ENCODE peak calls at places on chromosome 18, in seven cellular contexts. M is tibial artery, P is HCT116, K is dorsolateral prefrontal cortex, B is fibroblast of pulmonary artery, W is body of pancreas, F is nephron progenitor cell. S is an unnamed sample.

GRCh38 chr18:79791141-79791972 is 6.4 kb upstream of the KCNG2 start:
- DNase-seq in M (peak), P (no peak), K (no peak), B (peak), W (peak), F (no peak), S (no peak)

GRCh38 chr18:63321291-63321690 is 1.7 kb upstream of the BCL2 start:
- DNase-seq in M (no peak), P (no peak), K (no peak), B (no peak), W (no peak), F (no peak), S (no peak)

GRCh38 chr18:23963443-23964185 is 50.9 kb upstream of the TTC39C start:
- DNase-seq in M (no peak), P (no peak), K (no peak), B (no peak), W (no peak), F (peak), S (no peak)

GRCh38 chr18:21960189-21960588 is 209.2 kb upstream of the GATA6 start:
- DNase-seq in M (no peak), P (no peak), K (no peak), B (peak), W (no peak), F (no peak), S (no peak)

GRCh38 chr18:11025270-11025669 is 124.1 kb downstream of the PIEZO2 start:
- DNase-seq in M (no peak), P (no peak), K (no peak), B (no peak), W (no peak), F (no peak), S (no peak)

GRCh38 chr18:46411862-46412690 is 244.9 kb downstream of the LOXHD1 start:
- DNase-seq in M (no peak), P (no peak), K (peak), B (no peak), W (peak), F (no peak), S (no peak)

GRCh38 chr18:39806519-39806918 is 2148.5 kb upstream of the PIK3C3 start:
- DNase-seq in M (no peak), P (no peak), K (no peak), B (peak), W (no peak), F (no peak), S (no peak)

GRCh38 chr18:42174909-42175308 is 219.9 kb downstream of the PIK3C3 start:
- DNase-seq in M (no peak), P (no peak), K (no peak), B (peak), W (no peak), F (peak), S (no peak)

GRCh38 chr18:10374195-10374594 is 80.2 kb upstream of the APCDD1 start:
- DNase-seq in M (no peak), P (no peak), K (no peak), B (no peak), W (no peak), F (no peak), S (no peak)

GRCh38 chr18:31649449-31649848 is 34.9 kb downstream of the B4GALT6 start:
- DNase-seq in M (no peak), P (no peak), K (no peak), B (no peak), W (no peak), F (no peak), S (no peak)

GRCh38 chr18:5294618-5295230 is 802 bp downstream of the ZBTB14 start:
- DNase-seq in M (peak), P (no peak), K (peak), B (peak), W (peak), F (peak), S (peak)

GRCh38 chr18:21468514-21469164 is 131.9 kb downstream of the ESCO1 start:
- DNase-seq in M (no peak), P (no peak), K (no peak), B (no peak), W (no peak), F (no peak), S (no peak)

GRCh38 chr18:10842821-10843220 is 306.5 kb downstream of the PIEZO2 start:
- DNase-seq in M (no peak), P (no peak), K (no peak), B (peak), W (no peak), F (no peak), S (no peak)

GRCh38 chr18:22539045-22539444 is 121.3 kb upstream of the CTAGE1 start:
- DNase-seq in M (peak), P (no peak), K (no peak), B (no peak), W (peak), F (no peak), S (no peak)

GRCh38 chr18:35174093-35174731 is 66.6 kb upstream of the ZNF397 start:
- DNase-seq in M (no peak), P (no peak), K (no peak), B (no peak), W (no peak), F (no peak), S (no peak)

GRCh38 chr18:9855686-9856085 is 30.1 kb upstream of the TXNDC2 start:
- DNase-seq in M (no peak), P (no peak), K (no peak), B (no peak), W (no peak), F (no peak), S (no peak)

GRCh38 chr18:61946449-61946848 is 53.6 kb upstream of the RNF152 start:
- DNase-seq in M (no peak), P (no peak), K (no peak), B (no peak), W (no peak), F (no peak), S (no peak)

GRCh38 chr18:2540575-2540974 is 30.7 kb downstream of the METTL4 start:
- DNase-seq in M (no peak), P (no peak), K (no peak), B (no peak), W (no peak), F (peak), S (no peak)

GRCh38 chr18:46680784-46681695 is 24.0 kb upstream of the LOXHD1 start:
- DNase-seq in M (no peak), P (no peak), K (no peak), B (no peak), W (no peak), F (no peak), S (no peak)

GRCh38 chr18:42296723-42297122 is 341.7 kb downstream of the PIK3C3 start:
- DNase-seq in M (no peak), P (no peak), K (no peak), B (peak), W (no peak), F (no peak), S (no peak)

GRCh38 chr18:21550510-21550970 is 50.0 kb downstream of the ESCO1 start:
- DNase-seq in M (no peak), P (no peak), K (no peak), B (no peak), W (no peak), F (no peak), S (no peak)

GRCh38 chr18:50013363-50014138 is 181.4 kb downstream of the MYO5B start:
- DNase-seq in M (no peak), P (no peak), K (no peak), B (no peak), W (no peak), F (no peak), S (no peak)

GRCh38 chr18:61972389-61973264 is 79.8 kb upstream of the RNF152 start:
- DNase-seq in M (no peak), P (no peak), K (no peak), B (no peak), W (no peak), F (no peak), S (no peak)

GRCh38 chr18:29383311-29384273 is 1206.7 kb upstream of the CDH2 start:
- DNase-seq in M (no peak), P (no peak), K (no peak), B (no peak), W (no peak), F (no peak), S (no peak)

GRCh38 chr18:36309436-36310391 is 12.2 kb downstream of the FHOD3 start:
- DNase-seq in M (no peak), P (peak), K (no peak), B (peak), W (peak), F (no peak), S (no peak)

GRCh38 chr18:12254137-12254819 is at the start of gene CIDEA:
- DNase-seq in M (no peak), P (no peak), K (no peak), B (peak), W (no peak), F (peak), S (no peak)

GRCh38 chr18:25650201-25650941 is 298.4 kb upstream of the ZNF521 start:
- DNase-seq in M (no peak), P (no peak), K (no peak), B (peak), W (peak), F (no peak), S (no peak)

GRCh38 chr18:64734063-64734462 is 585.2 kb upstream of the LINC00305 start:
- DNase-seq in M (no peak), P (no peak), K (no peak), B (no peak), W (no peak), F (no peak), S (no peak)

GRCh38 chr18:45724591-45724990 is 610 bp downstream of the SLC14A1 start:
- DNase-seq in M (no peak), P (no peak), K (no peak), B (no peak), W (no peak), F (no peak), S (no peak)

DNA sequence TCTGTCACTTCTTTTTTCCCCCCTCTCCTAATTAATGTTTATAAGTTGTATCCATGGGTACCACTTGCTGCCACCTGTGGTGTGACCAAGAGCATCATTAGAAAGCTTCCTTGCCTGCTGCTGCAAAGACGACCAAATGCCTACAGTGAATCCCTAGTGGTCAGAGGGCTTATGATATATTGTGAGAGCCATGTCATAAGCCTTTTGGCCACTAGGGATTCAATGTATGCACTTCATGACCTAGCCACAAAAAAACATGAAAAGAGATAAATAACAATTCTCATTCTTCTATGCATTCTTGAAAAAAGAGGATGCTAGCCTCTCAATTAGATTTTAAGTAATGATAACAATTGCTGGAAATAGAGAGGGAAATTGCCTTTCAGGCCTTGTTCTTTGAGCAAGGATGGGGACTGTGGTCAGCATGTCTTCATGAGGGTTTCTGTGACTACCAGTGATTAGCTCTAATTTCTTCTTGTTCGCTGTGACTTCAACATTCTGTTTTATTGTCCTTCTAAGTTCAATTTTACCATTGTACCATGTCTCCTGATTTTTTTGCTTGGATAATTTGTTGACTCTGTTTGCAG is 435.3 kb downstream of the TGIF1 start:
- DNase-seq in M (no peak), P (peak), K (no peak), B (no peak), W (no peak), F (no peak), S (no peak)
- TF ChIP-seq CTCF in M (no peak), P (peak), K (no peak), B (peak), W (no peak), F (no peak), S (no peak)

DNA sequence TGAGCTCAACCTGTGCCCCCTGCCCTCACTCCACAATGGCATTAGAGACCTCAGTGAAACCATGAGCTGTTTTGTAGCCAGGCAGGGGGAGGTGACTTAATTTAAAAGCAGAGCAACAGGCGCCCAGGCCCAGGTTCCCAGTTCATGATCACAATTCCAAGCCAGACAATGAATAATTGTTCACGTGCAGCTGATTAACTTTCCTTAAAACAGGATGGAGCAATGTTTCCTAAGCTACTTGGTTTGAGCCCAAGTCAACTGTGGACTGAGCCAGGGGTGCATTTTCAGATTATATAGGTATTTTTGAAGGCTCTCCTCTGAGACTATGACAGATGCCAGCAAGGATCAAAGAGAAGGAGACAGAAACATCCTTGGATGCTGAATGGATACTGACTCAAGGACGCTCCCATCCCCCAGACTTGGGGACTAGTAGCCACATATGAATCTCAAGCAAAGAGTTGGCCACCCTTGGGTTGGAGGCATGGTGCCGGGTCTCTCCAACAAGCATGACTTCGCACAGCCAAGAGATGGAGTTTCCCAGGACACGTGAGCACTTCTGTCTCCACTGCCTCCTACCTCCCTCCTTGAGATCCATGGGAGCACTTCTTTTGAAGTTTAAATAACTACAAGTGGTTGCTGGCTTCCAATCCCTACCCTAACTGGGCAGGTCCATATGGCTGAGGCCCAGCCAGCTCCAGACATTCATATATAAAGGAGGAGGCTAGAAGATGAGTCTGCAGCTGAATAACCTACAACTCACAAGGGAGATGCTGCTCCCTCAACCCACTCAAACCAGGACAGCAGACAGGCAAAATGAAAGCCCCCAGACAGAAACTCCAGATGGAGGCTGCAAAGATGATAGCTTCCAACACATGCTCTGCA is 12.7 kb downstream of the SMAD7 start:
- DNase-seq in M (no peak), P (no peak), K (no peak), B (peak), W (no peak), F (no peak), S (no peak)
- TF ChIP-seq CTCF in M (no peak), P (no peak), K (no peak), B (no peak), W (no peak), F (no peak), S (no peak)

DNA sequence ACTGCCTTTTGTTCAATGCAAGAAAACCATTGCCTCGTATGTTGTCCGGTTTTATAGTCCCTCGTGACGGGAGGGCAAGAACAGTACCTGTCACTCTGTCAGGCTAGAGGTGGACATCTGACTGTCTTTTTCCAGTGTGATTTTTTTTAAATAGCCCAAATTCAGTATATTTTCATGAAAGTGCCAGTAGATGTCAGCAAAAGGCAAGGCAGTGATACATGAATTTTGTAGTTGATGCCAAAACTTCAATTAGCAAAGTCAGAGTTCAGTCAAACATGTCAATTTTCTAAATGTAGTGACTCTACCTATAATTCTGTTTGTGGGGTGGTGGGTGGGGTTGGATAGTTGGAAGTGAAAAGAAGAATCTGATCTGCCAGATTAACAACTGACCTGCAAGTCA is 296.0 kb upstream of the MC4R start:
- DNase-seq in M (no peak), P (no peak), K (no peak), B (no peak), W (no peak), F (no peak), S (no peak)
- TF ChIP-seq CTCF in M (no peak), P (peak), K (peak), B (no peak), W (no peak), F (no peak), S (no peak)

DNA sequence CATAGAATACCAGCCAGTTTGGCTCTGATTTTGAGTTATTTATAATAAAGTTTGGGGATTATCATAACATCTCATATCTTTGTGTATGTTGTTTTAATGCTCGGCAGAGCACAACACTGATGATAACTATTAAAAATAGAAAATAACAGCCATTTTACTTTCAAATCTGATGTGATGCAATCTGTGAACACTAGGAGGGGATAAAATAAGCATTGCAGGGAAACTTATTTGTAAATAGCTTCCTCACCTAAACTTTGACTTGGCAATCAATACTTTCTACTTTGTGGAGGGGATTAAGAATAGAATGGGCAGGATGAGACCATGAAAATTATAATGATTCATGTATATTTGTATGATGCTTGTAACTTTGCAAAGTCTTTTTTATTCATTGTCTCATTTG is 54.4 kb downstream of the USP14 start:
- DNase-seq in M (no peak), P (no peak), K (no peak), B (peak), W (no peak), F (no peak), S (no peak)
- TF ChIP-seq CTCF in M (no peak), P (peak), K (peak), B (peak), W (no peak), F (no peak), S (no peak)

GRCh38 chr18:56995579-56996194 is 151.2 kb upstream of the BOD1L2 start:
- DNase-seq in M (no peak), P (no peak), K (no peak), B (no peak), W (no peak), F (no peak), S (no peak)
- TF ChIP-seq CTCF in M (no peak), P (no peak), K (peak), B (no peak), W (no peak), F (no peak), S (no peak)

GRCh38 chr18:8706981-8707940 is 1.9 kb downstream of the MTCL1 start:
- DNase-seq in M (peak), P (no peak), K (peak), B (peak), W (peak), F (peak), S (no peak)
- TF ChIP-seq CTCF in M (no peak), P (peak), K (no peak), B (no peak), W (peak), F (peak), S (no peak)

GRCh38 chr18:70172225-70172624 is 33.3 kb downstream of the RTTN start:
- DNase-seq in M (no peak), P (no peak), K (no peak), B (peak), W (no peak), F (no peak), S (no peak)
- TF ChIP-seq CTCF in M (no peak), P (peak), K (peak), B (peak), W (no peak), F (no peak), S (no peak)